ENCODE peak calls at places on chromosomes 12 and 14, in six cellular contexts. U, K, L, R, M and P are unnamed samples.

GRCh38 chr12:61750604-61751003 is 509.6 kb upstream of the USP15 start:
- DNase-seq in U (no peak), K (no peak), L (no peak), R (no peak), M (no peak), P (no peak)

GRCh38 chr14:105859717-105860614 is 333.6 kb downstream of the TMEM121 start:
- DNase-seq in U (no peak), K (no peak), L (no peak), R (no peak), M (no peak), P (no peak)

GRCh38 chr12:23857201-23857600 is 92.3 kb downstream of the SOX5 start:
- DNase-seq in U (no peak), K (no peak), L (no peak), R (no peak), M (no peak), P (no peak)

GRCh38 chr14:70622111-70622712 is 19.5 kb upstream of the TTC9 start:
- DNase-seq in U (peak; percentile 67), K (no peak), L (peak; percentile 47), R (no peak), M (peak; percentile 29), P (no peak)

GRCh38 chr14:105931808-105932483 is 405.6 kb downstream of the TMEM121 start:
- DNase-seq in U (peak; percentile 36), K (no peak), L (no peak), R (no peak), M (no peak), P (no peak)

GRCh38 chr12:105013892-105014291 is 27.8 kb downstream of the NOPCHAP1 start:
- DNase-seq in U (no peak), K (no peak), L (no peak), R (no peak), M (peak; percentile 18), P (no peak)

GRCh38 chr14:75198291-75198933 is 22.0 kb upstream of the TMED10 start:
- DNase-seq in U (no peak), K (no peak), L (no peak), R (no peak), M (no peak), P (no peak)

GRCh38 chr14:52553002-52553670 is 500 bp downstream of the GPR137C start:
- DNase-seq in U (no peak), K (no peak), L (peak; percentile 24), R (no peak), M (no peak), P (no peak)

GRCh38 chr14:59332727-59333126 is 132.5 kb downstream of the GPR135 start:
- DNase-seq in U (peak; percentile 15), K (no peak), L (no peak), R (peak; percentile 70), M (peak; percentile 92), P (peak; percentile 39)

GRCh38 chr12:43988838-43989560 is 153.1 kb downstream of the TMEM117 start:
- DNase-seq in U (no peak), K (no peak), L (no peak), R (no peak), M (no peak), P (no peak)

GRCh38 chr14:35046751-35047536 is 872 bp downstream of the FAM177A1 start:
- DNase-seq in U (peak; percentile 51), K (no peak), L (peak; percentile 51), R (no peak), M (no peak), P (no peak)

GRCh38 chr12:12265571-12266388 is 1.1 kb downstream of the LRP6 start:
- DNase-seq in U (no peak), K (no peak), L (peak; percentile 34), R (no peak), M (peak; percentile 26), P (no peak)

GRCh38 chr12:12803186-12803585 is 10.0 kb upstream of the DDX47 start:
- DNase-seq in U (peak; percentile 100), K (no peak), L (peak; percentile 90), R (peak; percentile 44), M (peak; percentile 81), P (peak; percentile 32)

GRCh38 chr12:8032242-8033152 is at the start of gene FOXJ2:
- DNase-seq in U (peak; percentile 57), K (no peak), L (peak; percentile 64), R (no peak), M (peak; percentile 45), P (no peak)

GRCh38 chr12:530308-530707 is 70.6 kb downstream of the B4GALNT3 start:
- DNase-seq in U (no peak), K (no peak), L (no peak), R (peak; percentile 63), M (no peak), P (no peak)

GRCh38 chr12:2868986-2869385 is 8.0 kb downstream of the FOXM1 start:
- DNase-seq in U (no peak), K (no peak), L (no peak), R (no peak), M (no peak), P (no peak)

GRCh38 chr12:86827409-86827808 is 571.2 kb upstream of the MGAT4C start:
- DNase-seq in U (no peak), K (no peak), L (no peak), R (no peak), M (no peak), P (no peak)

GRCh38 chr14:54815016-54815415 is 87.6 kb downstream of the GCH1 start:
- DNase-seq in U (no peak), K (no peak), L (peak; percentile 43), R (no peak), M (no peak), P (no peak)

GRCh38 chr14:59274991-59275391 is 86.5 kb downstream of the DAAM1 start:
- DNase-seq in U (no peak), K (no peak), L (no peak), R (no peak), M (no peak), P (no peak)

GRCh38 chr12:28306535-28306934 is 116.3 kb downstream of the CCDC91 start:
- DNase-seq in U (no peak), K (no peak), L (no peak), R (no peak), M (no peak), P (no peak)

GRCh38 chr12:130920119-130920703 is 33.5 kb upstream of the ADGRD1 start:
- DNase-seq in U (no peak), K (no peak), L (no peak), R (no peak), M (no peak), P (no peak)

GRCh38 chr12:96985515-96986362 is 78.7 kb downstream of the NEDD1 start:
- DNase-seq in U (peak; percentile 19), K (no peak), L (peak; percentile 6), R (no peak), M (no peak), P (no peak)

GRCh38 chr12:122306407-122306806 is 40.1 kb upstream of the VPS33A start:
- DNase-seq in U (no peak), K (no peak), L (no peak), R (no peak), M (no peak), P (no peak)

GRCh38 chr12:15322164-15323054 is at the start of gene PTPRO:
- DNase-seq in U (no peak), K (no peak), L (no peak), R (no peak), M (no peak), P (no peak)

GRCh38 chr14:80751285-80751684 is 190.3 kb downstream of the CEP128 start:
- DNase-seq in U (no peak), K (no peak), L (no peak), R (no peak), M (no peak), P (no peak)

GRCh38 chr12:116465892-116466291 is 93.3 kb upstream of the MAP1LC3B2 start:
- DNase-seq in U (no peak), K (no peak), L (no peak), R (no peak), M (no peak), P (no peak)

GRCh38 chr14:34911209-34912150 is 36.3 kb upstream of the BAZ1A start:
- DNase-seq in U (no peak), K (no peak), L (no peak), R (no peak), M (peak; percentile 12), P (no peak)

GRCh38 chr14:69259531-69260245 is at the start of gene GALNT16:
- DNase-seq in U (peak; percentile 63), K (no peak), L (no peak), R (no peak), M (no peak), P (no peak)
- TF ChIP-seq CTCF in U (peak; percentile 25), K (peak; percentile 21), L (peak; percentile 20), R (peak; percentile 15), M (peak; percentile 36), P (no peak)

GRCh38 chr12:94147377-94147990 is 893 bp upstream of the PLXNC1 start:
- DNase-seq in U (no peak), K (no peak), L (no peak), R (no peak), M (no peak), P (no peak)

GRCh38 chr12:94146166-94146565 is 2.2 kb upstream of the PLXNC1 start:
- DNase-seq in U (no peak), K (no peak), L (no peak), R (no peak), M (no peak), P (no peak)

GRCh38 chr12:94143444-94143843 is 4.9 kb upstream of the PLXNC1 start:
- DNase-seq in U (no peak), K (no peak), L (no peak), R (no peak), M (no peak), P (no peak)

GRCh38 chr12:94147991-94148840 is at the start of gene PLXNC1:
- DNase-seq in U (peak; percentile 26), K (no peak), L (no peak), R (no peak), M (no peak), P (no peak)

GRCh38 chr12:94145231-94145979 is 3.0 kb upstream of the PLXNC1 start:
- DNase-seq in U (no peak), K (no peak), L (no peak), R (peak; percentile 14), M (peak; percentile 14), P (peak; percentile 14)
- TF ChIP-seq CTCF in U (peak; percentile 45), K (peak; percentile 49), L (peak; percentile 26), R (peak; percentile 50), M (peak; percentile 50), P (peak; percentile 45)

DNA sequence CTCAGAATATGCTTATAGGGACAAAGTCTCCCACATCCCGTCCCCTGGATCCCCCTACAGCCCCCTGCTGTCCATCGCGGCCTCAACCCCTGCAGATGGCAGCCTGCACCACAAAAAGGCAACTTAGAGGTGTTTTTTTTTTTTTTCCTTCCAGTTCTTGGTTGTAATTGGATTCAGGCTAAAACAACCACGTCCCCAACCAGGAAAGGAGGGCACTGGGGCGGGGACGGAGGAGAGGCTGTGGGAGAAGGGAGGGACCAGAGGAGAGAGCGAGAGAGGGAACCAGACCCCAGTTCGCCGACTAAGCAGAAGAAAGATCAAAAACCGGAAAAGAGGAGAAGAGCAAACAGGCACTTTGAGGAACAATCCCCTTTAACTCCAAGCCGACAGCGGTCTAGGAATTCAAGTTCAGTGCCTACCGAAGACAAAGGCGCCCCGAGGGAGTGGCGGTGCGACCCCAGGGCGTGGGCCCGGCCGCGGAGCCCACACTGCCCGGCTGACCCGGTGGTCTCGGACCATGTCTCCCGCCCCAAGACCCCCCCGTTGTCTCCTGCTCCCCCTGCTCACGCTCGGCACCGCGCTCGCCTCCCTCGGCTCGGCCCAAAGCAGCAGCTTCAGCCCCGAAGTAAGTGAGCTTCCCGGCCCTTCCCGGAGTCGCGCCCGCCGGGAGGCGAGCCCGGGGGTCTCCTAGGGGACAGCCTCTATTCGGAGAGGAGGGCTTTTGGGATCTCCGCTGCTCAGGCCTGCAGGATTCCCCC is at the start of gene MMP14:
- DNase-seq in U (no peak), K (peak; percentile 81), L (peak; percentile 81), R (no peak), M (peak; percentile 72), P (peak; percentile 86)
- TF ChIP-seq CTCF in U (no peak), K (peak; percentile 69), L (peak; percentile 53), R (peak; percentile 66), M (peak; percentile 73), P (peak; percentile 76)

GRCh38 chr12:19971396-19971802 is 396.9 kb upstream of the PDE3A start:
- DNase-seq in U (peak; percentile 15), K (no peak), L (no peak), R (no peak), M (peak; percentile 17), P (no peak)
- TF ChIP-seq CTCF in U (no peak), K (no peak), L (no peak), R (no peak), M (peak; percentile 20), P (no peak)